ENCODE peak calls at places on chromosomes 3 and 15, in five cellular contexts. M is foreskin fibroblast, O is AG09309, N is nephron progenitor cell, S is adrenal gland. D is an unnamed sample.

GRCh38 chr3:58011580-58011979 is 3.4 kb downstream of the FLNB start:
- DNase-seq in N (no peak), S (no peak), M (no peak), O (no peak), D (no peak)

GRCh38 chr3:123478314-123478713 is 29.4 kb upstream of the ADCY5 start:
- DNase-seq in N (no peak), M (no peak), O (no peak), S (no peak), D (no peak)

GRCh38 chr15:79680721-79681120 is 216.1 kb downstream of the MTHFS start:
- DNase-seq in M (peak; percentile 83), N (no peak), S (no peak), O (peak; percentile 41), D (no peak)

GRCh38 chr3:16824085-16824696 is 60.6 kb upstream of the PLCL2 start:
- DNase-seq in M (no peak), N (no peak), S (no peak), O (no peak), D (no peak)

GRCh38 chr3:129575987-129576364 is 30.5 kb downstream of the PLXND1 start:
- DNase-seq in M (no peak), O (no peak), S (no peak), N (no peak), D (no peak)

GRCh38 chr3:16374047-16375019 is 109.3 kb downstream of the OXNAD1 start:
- DNase-seq in O (no peak), N (peak; percentile 27), M (no peak), S (no peak), D (no peak)

GRCh38 chr3:42735609-42736008 is 33.0 kb upstream of the HHATL start:
- DNase-seq in S (no peak), O (no peak), M (no peak), N (no peak), D (no peak)

GRCh38 chr3:194930439-194931204 is 244.9 kb downstream of the FAM43A start:
- DNase-seq in S (peak; percentile 80), N (no peak), M (peak; percentile 38), O (peak; percentile 59), D (no peak)

GRCh38 chr3:53842436-53843194 is 3.6 kb downstream of the CHDH start:
- DNase-seq in S (peak; percentile 80), M (peak; percentile 12), O (no peak), N (no peak), D (no peak)
- TF ChIP-seq CTCF in S (peak; percentile 52), M (no peak), O (peak; percentile 12), N (no peak), D (no peak)

GRCh38 chr15:51289290-51289689 is 49.1 kb downstream of the CYP19A1 start:
- DNase-seq in O (no peak), N (no peak), S (no peak), M (no peak), D (no peak)

GRCh38 chr15:51284871-51285270 is 53.5 kb downstream of the CYP19A1 start:
- DNase-seq in O (no peak), M (no peak), S (no peak), N (no peak), D (no peak)

GRCh38 chr15:51288143-51289065 is 50.0 kb downstream of the CYP19A1 start:
- DNase-seq in O (no peak), S (no peak), N (no peak), M (no peak), D (no peak)

GRCh38 chr15:51283026-51283425 is 55.4 kb downstream of the CYP19A1 start:
- DNase-seq in M (no peak), S (no peak), O (no peak), N (no peak), D (no peak)

DNA sequence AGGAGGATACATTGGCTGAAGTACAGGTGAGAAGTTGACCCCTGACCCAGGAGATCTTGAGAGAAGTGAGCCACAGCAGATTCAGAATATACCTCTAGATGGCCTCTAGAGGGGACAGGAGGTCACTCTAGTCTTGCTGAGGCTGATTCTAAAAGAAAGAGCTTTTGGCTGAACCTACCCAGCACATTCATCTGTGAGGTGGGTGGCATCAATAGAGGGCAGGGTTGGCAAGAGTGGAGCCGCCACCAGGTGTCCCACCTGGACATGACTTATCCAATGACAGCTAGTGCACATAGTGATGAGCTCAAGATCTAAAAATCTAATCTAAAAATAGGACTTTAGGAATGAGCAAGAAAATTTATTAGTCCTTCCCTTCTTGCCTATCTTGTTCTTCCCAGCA is 51.6 kb downstream of the CYP19A1 start:
- DNase-seq in O (no peak), M (no peak), S (no peak), N (no peak), D (no peak)
- TF ChIP-seq CTCF in O (no peak), M (no peak), S (no peak), N (no peak), D (no peak)

DNA sequence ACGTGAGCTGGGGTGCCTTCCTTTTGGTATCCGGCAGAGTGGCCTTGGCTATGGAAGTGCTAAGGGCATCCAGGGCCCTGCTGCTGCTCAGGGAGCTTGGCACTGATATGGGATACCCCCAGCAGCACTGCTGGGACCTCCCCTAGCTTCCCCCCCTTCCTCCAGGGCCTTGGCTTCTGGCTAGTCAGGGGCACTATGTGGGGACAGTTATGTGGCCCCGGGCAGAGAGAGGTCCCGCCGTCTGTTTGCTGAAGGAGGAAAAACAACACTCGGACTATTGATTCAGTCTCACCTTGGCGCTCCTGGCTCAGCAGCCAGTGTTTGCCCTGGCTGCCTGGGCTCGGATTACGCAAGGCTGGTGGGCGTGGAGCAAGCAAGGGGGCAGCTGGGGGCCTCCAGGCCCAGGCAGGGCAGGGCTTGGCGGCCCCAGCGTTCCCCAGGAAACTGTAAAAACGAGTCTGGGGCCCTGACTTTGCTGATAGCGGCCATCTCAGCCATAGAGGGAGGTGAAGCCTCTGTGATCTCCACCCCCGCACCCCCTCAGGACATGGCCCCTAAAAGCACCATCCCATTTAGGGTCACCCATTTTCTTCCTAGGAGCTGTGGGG is 5.7 kb downstream of the FURIN start:
- DNase-seq in O (no peak), N (peak; percentile 70), M (no peak), S (no peak), D (no peak)
- TF ChIP-seq CTCF in O (no peak), N (no peak), M (no peak), S (no peak), D (no peak)

DNA sequence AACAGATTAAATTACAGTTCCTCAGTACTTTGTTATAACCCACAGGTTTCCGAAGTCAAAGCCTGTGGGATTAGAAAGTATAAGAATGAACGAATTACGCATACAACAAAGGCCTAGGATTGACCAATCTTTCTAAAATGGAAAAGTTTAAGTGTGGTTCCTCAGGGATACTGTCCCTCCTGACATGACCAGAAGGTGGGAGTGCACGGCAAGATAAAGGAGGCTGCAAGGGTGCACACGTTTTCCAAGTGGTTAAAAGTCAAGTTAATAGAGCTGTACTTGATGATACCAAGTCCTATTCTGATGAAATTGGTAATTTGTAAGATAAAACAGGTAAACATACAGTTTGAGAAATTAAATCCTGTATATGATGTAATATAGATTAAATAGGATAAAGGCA is 96.2 kb downstream of the ALDH1A2 start:
- DNase-seq in N (no peak), M (peak; percentile 39), O (no peak), S (no peak), D (no peak)
- TF ChIP-seq CTCF in N (peak; percentile 24), M (peak; percentile 6), O (peak; percentile 24), S (no peak), D (no peak)

DNA sequence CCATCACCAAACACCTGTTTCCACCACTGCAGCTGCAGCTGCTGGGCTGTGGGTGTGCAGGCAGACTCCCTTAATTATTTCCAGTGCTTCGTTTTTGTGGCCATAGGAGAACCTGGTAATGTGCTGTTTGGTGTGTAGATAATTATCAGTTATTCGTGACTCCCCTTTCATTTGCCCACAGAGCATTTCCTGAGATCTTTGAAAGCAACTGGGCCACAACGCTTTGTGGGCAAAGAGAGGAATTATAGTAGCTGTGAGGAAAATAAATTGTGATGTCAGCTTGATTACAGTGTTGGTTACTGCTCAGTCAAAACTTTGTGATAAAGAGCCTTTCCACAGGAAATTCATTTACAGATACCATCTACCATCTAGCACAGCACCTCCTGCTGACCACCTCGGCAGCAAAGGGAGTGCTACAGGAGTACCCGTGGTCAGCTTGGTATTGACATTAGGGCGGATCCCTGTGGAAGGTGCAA is 193.3 kb upstream of the SLCO3A1 start:
- DNase-seq in M (no peak), S (no peak), O (no peak), N (no peak), D (no peak)
- TF ChIP-seq CTCF in M (no peak), S (no peak), O (no peak), N (no peak), D (no peak)